ENCODE peak calls at places on chromosomes 11 and 22, in six cellular contexts. K is GM12891, U is K562, O is GM12878, X is HepG2, D is H1. W is an unnamed sample.

GRCh38 chr11:61281581-61282250 is 13.4 kb downstream of the VWCE start:
- DNase-seq in K (peak; percentile 63), U (peak; percentile 97), O (no peak), X (no peak), D (peak; percentile 96), W (peak; percentile 53)

GRCh38 chr11:72773291-72773690 is 20.6 kb downstream of the STARD10 start:
- DNase-seq in K (no peak), U (peak; percentile 52), O (no peak), X (no peak), D (no peak), W (no peak)

GRCh38 chr22:24033731-24034130 is 22.6 kb downstream of the CABIN1 start:
- DNase-seq in K (no peak), U (no peak), O (no peak), X (no peak), D (no peak), W (no peak)

GRCh38 chr11:123504401-123504800 is 74.3 kb downstream of the GRAMD1B start:
- DNase-seq in K (no peak), U (no peak), O (no peak), X (no peak), D (no peak), W (no peak)

GRCh38 chr22:36311386-36312085 is 58.6 kb downstream of the APOL1 start:
- DNase-seq in K (no peak), U (no peak), O (no peak), X (no peak), D (no peak), W (no peak)

GRCh38 chr22:37609240-37610152 is 862 bp downstream of the GGA1 start:
- DNase-seq in K (no peak), U (peak; percentile 67), O (no peak), X (no peak), D (no peak), W (no peak)

GRCh38 chr22:18114976-18115652 is 4.5 kb downstream of the TUBA8 start:
- DNase-seq in K (no peak), U (no peak), O (no peak), X (no peak), D (no peak), W (no peak)

GRCh38 chr11:61910473-61911123 is 6.8 kb downstream of the RAB3IL1 start:
- DNase-seq in K (no peak), U (no peak), O (no peak), X (no peak), D (no peak), W (no peak)

GRCh38 chr11:119361056-119361787 is 14.7 kb upstream of the MFRP start:
- DNase-seq in K (no peak), U (peak; percentile 83), O (no peak), X (peak; percentile 38), D (no peak), W (no peak)

GRCh38 chr22:36440429-36441002 is 40.9 kb downstream of the TXN2 start:
- DNase-seq in K (no peak), U (no peak), O (no peak), X (no peak), D (no peak), W (no peak)

GRCh38 chr11:131186629-131187075 is 183.8 kb upstream of the NTM start:
- DNase-seq in K (peak; percentile 31), U (no peak), O (peak; percentile 72), X (no peak), D (peak; percentile 61), W (peak; percentile 39)

GRCh38 chr11:1116104-1116503 is 41.4 kb downstream of the MUC2 start:
- DNase-seq in K (no peak), U (no peak), O (no peak), X (no peak), D (no peak), W (no peak)

GRCh38 chr11:121257976-121258375 is 34.6 kb upstream of the SC5D start:
- DNase-seq in K (no peak), U (no peak), O (no peak), X (no peak), D (no peak), W (no peak)

GRCh38 chr11:71284525-71285092 is 32.2 kb upstream of the SHANK2 start:
- DNase-seq in K (no peak), U (no peak), O (no peak), X (peak; percentile 34), D (no peak), W (no peak)

GRCh38 chr11:71283960-71284359 is 31.6 kb upstream of the SHANK2 start:
- DNase-seq in K (no peak), U (no peak), O (no peak), X (peak; percentile 62), D (no peak), W (no peak)

GRCh38 chr11:71282581-71283351 is 30.4 kb upstream of the SHANK2 start:
- DNase-seq in K (no peak), U (no peak), O (no peak), X (peak; percentile 84), D (no peak), W (no peak)

GRCh38 chr11:71285111-71285510 is 32.7 kb upstream of the SHANK2 start:
- DNase-seq in K (no peak), U (no peak), O (no peak), X (no peak), D (no peak), W (no peak)

DNA sequence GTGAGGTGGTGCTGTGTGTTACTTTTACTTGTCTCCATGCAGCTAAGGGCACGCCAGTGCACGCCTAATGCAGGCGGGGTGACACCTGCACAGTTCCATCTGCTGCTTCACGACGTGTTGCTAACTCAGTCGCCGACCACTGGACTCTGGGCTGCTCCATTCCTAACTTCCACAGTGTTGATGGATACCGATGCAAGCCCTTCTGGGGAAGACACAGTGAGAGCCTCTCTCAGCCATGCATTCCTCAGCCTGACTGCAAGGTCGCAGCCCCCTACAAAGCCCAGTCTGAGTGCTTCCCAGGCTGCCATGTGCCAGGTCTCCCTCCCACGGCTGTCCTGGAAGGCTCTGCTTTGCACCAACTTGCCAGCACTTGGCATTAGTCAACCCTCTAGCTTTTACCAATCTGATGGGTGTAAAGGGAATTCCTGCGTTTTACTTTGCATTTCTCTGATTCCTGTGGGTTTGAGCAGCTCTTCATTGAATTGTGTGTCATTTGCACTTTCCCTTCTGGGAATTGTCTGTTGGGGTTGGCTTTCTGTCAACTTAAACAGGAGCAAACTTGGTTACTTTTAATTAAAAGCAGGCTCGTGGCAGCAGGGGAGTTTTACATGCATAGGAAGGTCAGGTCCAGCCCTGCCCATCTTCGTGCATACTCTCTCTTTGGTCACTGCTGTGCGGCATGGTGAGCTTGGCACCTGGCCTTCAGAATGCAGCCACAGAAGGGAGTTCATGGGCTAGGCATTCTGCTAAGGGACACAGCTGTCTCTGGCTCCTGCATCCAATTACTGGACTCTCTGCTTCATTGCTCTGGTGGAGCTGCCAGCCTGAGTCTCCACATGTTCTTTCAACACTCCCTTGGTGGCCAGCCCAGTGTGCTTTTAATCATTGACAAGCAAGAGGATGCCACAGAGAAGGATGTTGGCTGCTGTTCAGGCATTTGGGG is 34.6 kb upstream of the SHANK2 start:
- DNase-seq in K (no peak), U (no peak), O (no peak), X (peak; percentile 38), D (no peak), W (no peak)
- TF ChIP-seq TAF1 in K (no peak), U (no peak), O (no peak), X (no peak), D (no peak), W (no peak)

GRCh38 chr11:82896183-82896582 is 4.0 kb downstream of the PRCP start:
- DNase-seq in K (no peak), U (no peak), O (no peak), X (no peak), D (no peak), W (no peak)
- TF ChIP-seq POLR2A in K (no peak), U (no peak), O (no peak), X (no peak), D (no peak), W (no peak)

GRCh38 chr11:107991868-107992414 is 16.8 kb upstream of the CUL5 start:
- DNase-seq in K (no peak), U (no peak), O (no peak), X (no peak), D (no peak), W (no peak)

GRCh38 chr11:107988397-107989158 is 20.1 kb upstream of the CUL5 start:
- DNase-seq in K (no peak), U (no peak), O (peak; percentile 25), X (no peak), D (no peak), W (no peak)
- TF ChIP-seq POLR2AphosphoS5 in K (no peak), U (no peak), O (no peak), X (no peak), D (no peak), W (no peak)

DNA sequence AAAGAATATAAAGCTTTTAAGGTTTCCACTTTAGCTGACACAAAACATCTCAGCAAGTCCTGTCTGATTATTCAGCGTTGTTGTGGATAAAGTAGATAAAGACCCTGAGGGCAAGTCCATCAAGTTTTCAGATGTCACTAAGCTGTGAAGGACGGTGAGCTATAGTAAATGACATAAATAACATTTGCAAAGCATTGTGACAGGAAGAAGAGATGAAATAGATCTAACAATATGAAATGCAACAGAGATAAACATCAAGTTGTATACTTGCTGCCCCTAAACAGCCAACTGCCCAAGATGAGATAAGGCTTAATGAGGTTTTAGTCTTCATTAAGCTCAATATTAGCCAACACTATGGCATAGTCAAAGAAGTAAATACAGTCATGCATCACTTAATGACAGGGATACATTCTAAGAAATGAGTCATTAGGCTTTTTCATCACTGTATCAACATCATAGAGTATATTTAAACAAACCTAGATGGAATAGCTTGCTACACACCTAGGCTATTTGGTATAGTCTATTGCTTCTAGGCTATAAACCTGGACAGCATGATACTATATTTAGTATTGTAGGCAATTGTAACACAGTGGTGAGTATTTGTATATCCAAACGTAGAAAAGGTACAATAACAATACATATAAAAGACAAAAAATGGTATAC is 625.1 kb upstream of the ANO5 start:
- DNase-seq in K (no peak), U (no peak), O (no peak), X (no peak), D (no peak), W (no peak)
- TF ChIP-seq TAF1 in K (no peak), U (no peak), O (no peak), X (no peak), D (no peak), W (no peak)

DNA sequence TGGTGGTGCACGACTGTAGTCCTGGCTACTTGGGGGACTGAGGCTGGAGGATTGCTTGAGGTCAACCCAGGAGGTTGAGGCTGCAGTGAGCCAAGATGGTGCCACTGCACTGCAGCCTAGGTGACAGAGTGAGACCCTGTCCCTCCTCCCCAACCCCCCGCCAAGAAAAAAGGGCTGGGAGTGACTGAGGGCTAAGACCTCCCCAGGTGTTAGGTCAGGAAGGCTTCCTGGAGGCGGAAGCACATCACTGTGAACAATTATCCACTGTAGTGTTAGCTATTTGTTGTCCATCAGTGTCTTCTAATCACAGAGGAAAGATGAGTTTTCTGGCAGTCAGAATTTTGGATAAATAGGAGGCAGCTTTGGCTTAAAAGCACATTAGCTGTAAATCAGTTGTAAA is 8.8 kb downstream of the YDJC start:
- DNase-seq in K (no peak), U (no peak), O (no peak), X (no peak), D (no peak), W (no peak)
- TF ChIP-seq POLR2A in K (no peak), U (no peak), O (no peak), X (no peak), D (no peak), W (no peak)

DNA sequence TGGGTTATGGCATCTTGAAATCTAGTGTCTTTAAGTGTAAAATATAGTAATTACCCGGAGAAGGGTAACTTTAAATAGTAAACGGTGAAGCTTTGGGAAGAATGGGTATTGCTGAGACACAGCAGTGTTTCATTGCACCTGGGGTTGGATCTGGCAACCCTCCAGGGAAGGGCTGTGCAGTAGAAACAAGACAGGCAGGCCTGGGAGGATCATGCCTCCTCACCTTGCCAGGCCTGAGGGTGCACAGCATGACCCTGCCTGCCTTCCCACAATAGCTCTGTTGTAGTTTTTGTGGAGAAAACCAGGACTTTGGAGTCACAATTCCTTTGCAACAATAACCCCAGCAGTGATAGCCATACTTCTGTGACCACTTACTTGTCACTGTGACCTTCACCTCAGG is 64.6 kb upstream of the ADSL start:
- DNase-seq in K (no peak), U (no peak), O (no peak), X (no peak), D (no peak), W (no peak)
- TF ChIP-seq POLR2AphosphoS5 in K (no peak), U (no peak), O (no peak), X (no peak), D (no peak), W (no peak)